ENCODE peak calls at places on chromosome 22, in four cellular contexts. H is tibial nerve, A is lung, E is DND-41. N is an unnamed sample.

GRCh38 chr22:22745225-22746060 is 101.0 kb downstream of the GGTLC2 start:
- DNase-seq in H (no peak), A (no peak), E (peak), N (no peak)

GRCh38 chr22:17734197-17734596 is 40.1 kb downstream of the BID start:
- DNase-seq in H (no peak), A (no peak), E (no peak), N (no peak)

GRCh38 chr22:40177738-40178416 is at the start of gene TNRC6B:
- DNase-seq in H (peak), A (peak), E (peak), N (peak)

GRCh38 chr22:48576333-48577013 is 1251.2 kb downstream of the BRD1 start:
- DNase-seq in H (no peak), A (no peak), E (no peak), N (no peak)

GRCh38 chr22:32665676-32666075 is 135.8 kb upstream of the TIMP3 start:
- DNase-seq in H (no peak), A (no peak), E (no peak), N (no peak)

GRCh38 chr22:42601879-42602465 is 12.7 kb downstream of the POLDIP3 start:
- DNase-seq in H (no peak), A (no peak), E (no peak), N (no peak)

GRCh38 chr22:50305658-50306566 is 1.5 kb downstream of the PLXNB2 start:
- DNase-seq in H (peak), A (peak), E (no peak), N (no peak)

GRCh38 chr22:17158176-17158567 is 905 bp downstream of the HDHD5 start:
- DNase-seq in H (no peak), A (no peak), E (no peak), N (no peak)

GRCh38 chr22:44023404-44024287 is 456 bp upstream of the PARVB start:
- DNase-seq in H (no peak), A (no peak), E (no peak), N (no peak)

GRCh38 chr22:22474733-22475132 is 33.8 kb downstream of the ZNF280B start:
- DNase-seq in H (no peak), A (no peak), E (no peak), N (no peak)

GRCh38 chr22:30230787-30231461 is 15.6 kb downstream of the LIF start:
- DNase-seq in H (no peak), A (no peak), E (no peak), N (no peak)

GRCh38 chr22:40519948-40520331 is 116.6 kb downstream of the MRTFA start:
- DNase-seq in H (no peak), A (no peak), E (no peak), N (no peak)

GRCh38 chr22:40690370-40690769 is 11.1 kb downstream of the MCHR1 start:
- DNase-seq in H (no peak), A (no peak), E (no peak), N (no peak)

N was measured in cerebellar nuclear complex.